ENCODE peak calls at places on chromosomes 13 and 19, in six cellular contexts. E, O, C, W, P and L are unnamed samples.

GRCh38 chr13:73556902-73557301 is 498.1 kb downstream of the KLF5 start:
- DNase-seq in O (no peak), W (no peak), P (no peak), C (no peak), E (no peak), L (no peak)

GRCh38 chr13:102679449-102680132 is 15.3 kb downstream of the METTL21C start:
- DNase-seq in O (no peak), E (no peak), C (no peak), W (no peak), P (no peak), L (no peak)

GRCh38 chr19:610801-611505 is 21.3 kb downstream of the HCN2 start:
- DNase-seq in O (no peak), P (peak; percentile 53), E (peak; percentile 68), W (peak; percentile 92), C (peak; percentile 46), L (no peak)

GRCh38 chr13:73778242-73778864 is 355.9 kb downstream of the KLF12 start:
- DNase-seq in O (no peak), W (no peak), C (no peak), E (no peak), P (no peak), L (no peak)

GRCh38 chr19:18856385-18857126 is 24.8 kb downstream of the UPF1 start:
- DNase-seq in O (no peak), E (no peak), C (no peak), W (peak; percentile 32), P (no peak), L (no peak)

GRCh38 chr13:110993788-110994187 is 78.9 kb upstream of the ANKRD10 start:
- DNase-seq in O (no peak), P (no peak), C (no peak), E (no peak), W (no peak), L (peak; percentile 55)

GRCh38 chr19:46587861-46588260 is 13.3 kb upstream of the CALM3 start:
- DNase-seq in O (no peak), W (no peak), P (no peak), C (no peak), E (no peak), L (no peak)

GRCh38 chr13:89688908-89689307 is 1658.6 kb upstream of the MIR17HG start:
- DNase-seq in W (no peak), E (no peak), P (no peak), C (no peak), O (no peak), L (no peak)

GRCh38 chr19:18982669-18983068 is 41.7 kb upstream of the HOMER3 start:
- DNase-seq in E (no peak), O (no peak), W (no peak), C (no peak), P (no peak), L (no peak)

GRCh38 chr19:7926021-7926726 is at the start of gene CTXN1:
- DNase-seq in E (peak; percentile 85), C (peak; percentile 61), W (no peak), P (peak; percentile 70), O (peak; percentile 85), L (no peak)